ENCODE peak calls at places on chromosomes 4 and X, in ten cellular contexts. C, M, L, Z, V, H, D, T, J and Y are unnamed samples.

GRCh38 chrX:45557390-45557789 is 356.7 kb upstream of the DIPK2B start:
- DNase-seq in C (no peak), V (no peak), H (no peak), D (no peak), Z (no peak), L (no peak), T (no peak), M (no peak), J (peak), Y (peak)

GRCh38 chr4:52091811-52092210 is 40.7 kb downstream of the SPATA18 start:
- DNase-seq in J (peak), L (no peak), D (no peak), Z (no peak), H (no peak), M (no peak), T (no peak), V (no peak), C (no peak), Y (no peak)

GRCh38 chrX:103552236-103552635 is 32.9 kb upstream of the RAB40A start:
- DNase-seq in J (no peak), T (no peak), H (no peak), Z (no peak), V (no peak), D (no peak), M (no peak), C (no peak), L (no peak), Y (peak)

GRCh38 chr4:19248023-19248422 is 1003.7 kb upstream of the SLIT2 start:
- DNase-seq in M (no peak), D (no peak), T (no peak), L (no peak), H (no peak), V (no peak), J (no peak), C (no peak), Z (no peak), Y (no peak)

GRCh38 chrX:154409222-154409871 is at the start of gene DNASE1L1:
- DNase-seq in M (peak), T (peak), J (peak), V (no peak), Z (peak), C (no peak), L (peak), H (peak), D (peak), Y (peak)

GRCh38 chr4:73923631-73923937 is 54.4 kb downstream of the CXCL1 start:
- DNase-seq in Z (no peak), J (no peak), H (no peak), C (no peak), L (no peak), V (no peak), D (no peak), T (no peak), M (no peak), Y (no peak)

GRCh38 chr4:151957163-151957562 is 196.4 kb upstream of the GATB start:
- DNase-seq in T (no peak), V (peak), D (no peak), C (no peak), L (no peak), J (no peak), H (no peak), Z (peak), M (peak), Y (no peak)

GRCh38 chr4:74391890-74392478 is 27.0 kb downstream of the EREG start:
- DNase-seq in J (no peak), D (no peak), T (no peak), H (no peak), L (no peak), M (peak), C (no peak), Z (no peak), V (no peak), Y (no peak)

GRCh38 chr4:10082047-10082446 is 34.6 kb downstream of the WDR1 start:
- DNase-seq in T (peak), M (no peak), Z (no peak), D (peak), J (no peak), H (no peak), C (no peak), L (peak), V (no peak), Y (no peak)

GRCh38 chr4:44320833-44321232 is 127.8 kb downstream of the KCTD8 start:
- DNase-seq in Z (no peak), J (no peak), C (no peak), T (no peak), H (no peak), L (no peak), M (no peak), D (no peak), V (no peak), Y (no peak)

GRCh38 chrX:70262952-70263567 is 3.1 kb upstream of the P2RY4 start:
- DNase-seq in M (peak), T (peak), H (no peak), Z (no peak), V (no peak), D (peak), J (peak), C (no peak), L (no peak), Y (peak)

GRCh38 chrX:72100824-72101351 is 30.8 kb downstream of the RTL5 start:
- DNase-seq in T (peak), Z (no peak), V (no peak), D (no peak), L (no peak), H (peak), J (peak), M (no peak), C (peak), Y (no peak)

GRCh38 chrX:71215335-71215912 is 7.6 kb upstream of the GJB1 start:
- DNase-seq in J (no peak), T (no peak), V (no peak), D (no peak), L (no peak), M (no peak), H (no peak), Z (peak), C (no peak), Y (no peak)

GRCh38 chrX:103656623-103657022 is 27.8 kb downstream of the TCEAL1 start:
- DNase-seq in L (no peak), T (no peak), C (no peak), D (no peak), H (no peak), M (peak), J (peak), V (no peak), Z (peak), Y (no peak)

GRCh38 chrX:108270280-108270679 is 167.9 kb downstream of the COL4A6 start:
- DNase-seq in Z (no peak), H (no peak), T (no peak), L (no peak), J (no peak), C (no peak), D (no peak), M (no peak), V (peak), Y (no peak)

GRCh38 chr4:70505152-70505748 is 13.1 kb upstream of the AMTN start:
- DNase-seq in H (peak), T (peak), V (no peak), Z (no peak), C (peak), M (peak), D (no peak), J (peak), L (peak), Y (peak)

GRCh38 chrX:19514791-19515614 is at the start of gene MAP3K15:
- DNase-seq in Z (peak), J (peak), C (no peak), T (peak), M (no peak), D (peak), L (peak), H (peak), V (no peak), Y (no peak)

GRCh38 chr4:132230025-132230424 is 919.1 kb upstream of the PCDH10 start:
- DNase-seq in L (no peak), J (no peak), T (no peak), M (no peak), D (no peak), H (no peak), C (no peak), Z (no peak), V (no peak), Y (no peak)

GRCh38 chr4:100762738-100763137 is 244.9 kb upstream of the EMCN start:
- DNase-seq in D (no peak), J (no peak), C (no peak), V (no peak), L (no peak), H (no peak), M (no peak), T (no peak), Z (no peak), Y (no peak)

GRCh38 chrX:153934473-153935325 is at the start of gene NAA10:
- DNase-seq in V (no peak), C (peak), J (peak), M (no peak), L (peak), H (peak), D (peak), Z (peak), T (peak), Y (peak)

GRCh38 chr4:150805183-150806025 is 209.7 kb downstream of the LRBA start:
- DNase-seq in M (no peak), T (no peak), H (no peak), V (no peak), J (no peak), D (no peak), L (no peak), C (no peak), Z (no peak), Y (no peak)

GRCh38 chr4:8195841-8196460 is 3.1 kb upstream of the SH3TC1 start:
- DNase-seq in T (no peak), D (no peak), Z (peak), V (no peak), H (no peak), L (no peak), J (no peak), M (no peak), C (no peak), Y (no peak)

GRCh38 chr4:25903905-25904747 is 9.9 kb upstream of the SMIM20 start:
- DNase-seq in H (no peak), Z (peak), M (no peak), T (no peak), J (peak), D (no peak), V (no peak), L (no peak), C (no peak), Y (no peak)

DNA sequence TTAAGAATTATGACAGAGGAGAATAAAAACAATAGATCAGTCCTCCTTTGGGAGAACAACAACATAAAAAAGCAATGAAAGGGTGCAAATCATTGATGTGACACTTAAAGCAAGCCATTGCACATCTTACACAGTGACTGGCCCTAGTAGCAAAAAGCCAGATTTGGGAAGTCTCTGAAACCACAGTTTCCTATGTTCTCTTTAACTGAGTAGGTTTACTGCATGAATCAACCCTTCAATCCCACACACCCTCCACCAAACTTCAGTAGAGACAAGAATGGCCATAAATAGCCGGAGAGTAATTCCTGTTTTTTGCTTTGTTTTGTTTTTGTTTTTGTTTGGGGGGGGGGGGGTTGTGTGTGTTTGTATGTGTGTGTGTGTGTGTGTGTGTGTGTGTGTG is 180.8 kb downstream of the VEGFC start:
- DNase-seq in V (no peak), J (no peak), Z (no peak), M (no peak), C (no peak), H (no peak), L (no peak), T (no peak), D (no peak), Y (no peak)
- H3K4me3 ChIP-seq in V (no peak), J (no peak), Z (no peak), M (no peak), C (no peak), H (no peak), L (no peak), T (no peak), D (no peak), Y (no peak)

GRCh38 chrX:23333842-23334535 is 660 bp upstream of the PTCHD1 start:
- DNase-seq in V (no peak), L (no peak), J (no peak), D (no peak), M (no peak), C (no peak), H (no peak), T (peak), Z (peak), Y (no peak)
- H3K4me3 ChIP-seq in V (peak), L (no peak), J (peak), D (peak), M (peak), C (no peak), H (no peak), T (peak), Z (no peak), Y (no peak)

GRCh38 chr4:95288552-95288951 is 260.2 kb downstream of the UNC5C start:
- DNase-seq in T (no peak), Z (no peak), V (no peak), C (no peak), M (no peak), H (no peak), L (no peak), J (no peak), D (no peak), Y (no peak)

GRCh38 chr4:95293014-95293413 is 255.8 kb downstream of the UNC5C start:
- DNase-seq in M (no peak), Z (no peak), L (no peak), C (no peak), J (no peak), V (no peak), H (no peak), T (no peak), D (no peak), Y (peak)

GRCh38 chr4:95294291-95294690 is 254.5 kb downstream of the UNC5C start:
- DNase-seq in L (no peak), V (no peak), T (no peak), M (no peak), C (no peak), J (no peak), H (no peak), Z (no peak), D (no peak), Y (no peak)

GRCh38 chr4:95289028-95289634 is 259.6 kb downstream of the UNC5C start:
- DNase-seq in M (peak), Z (peak), H (no peak), C (no peak), V (no peak), L (no peak), D (peak), T (no peak), J (no peak), Y (peak)

DNA sequence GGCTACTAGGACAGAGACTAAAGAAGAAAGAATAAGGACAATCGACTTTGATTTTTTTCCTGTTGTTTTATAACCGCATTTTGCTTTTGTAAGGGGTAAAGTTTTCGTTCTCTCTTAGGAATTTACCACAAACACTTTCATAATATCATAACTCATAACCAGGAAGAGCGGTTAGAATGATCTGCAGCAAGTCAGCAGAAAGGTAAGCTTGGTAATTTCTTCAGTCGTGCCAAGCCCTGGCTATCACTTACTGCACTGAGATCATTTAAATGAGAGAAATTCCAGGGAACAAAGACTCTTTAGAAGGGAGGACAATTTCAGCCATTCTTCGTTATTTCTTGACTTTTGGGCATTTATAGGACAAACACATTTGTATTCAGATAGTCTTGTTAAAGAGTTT is 258.1 kb downstream of the UNC5C start:
- DNase-seq in Z (no peak), H (no peak), C (no peak), D (no peak), M (no peak), V (no peak), T (no peak), L (no peak), J (no peak), Y (no peak)
- H3K4me3 ChIP-seq in Z (no peak), H (no peak), C (no peak), D (no peak), M (no peak), V (no peak), T (no peak), L (no peak), J (no peak), Y (no peak)

DNA sequence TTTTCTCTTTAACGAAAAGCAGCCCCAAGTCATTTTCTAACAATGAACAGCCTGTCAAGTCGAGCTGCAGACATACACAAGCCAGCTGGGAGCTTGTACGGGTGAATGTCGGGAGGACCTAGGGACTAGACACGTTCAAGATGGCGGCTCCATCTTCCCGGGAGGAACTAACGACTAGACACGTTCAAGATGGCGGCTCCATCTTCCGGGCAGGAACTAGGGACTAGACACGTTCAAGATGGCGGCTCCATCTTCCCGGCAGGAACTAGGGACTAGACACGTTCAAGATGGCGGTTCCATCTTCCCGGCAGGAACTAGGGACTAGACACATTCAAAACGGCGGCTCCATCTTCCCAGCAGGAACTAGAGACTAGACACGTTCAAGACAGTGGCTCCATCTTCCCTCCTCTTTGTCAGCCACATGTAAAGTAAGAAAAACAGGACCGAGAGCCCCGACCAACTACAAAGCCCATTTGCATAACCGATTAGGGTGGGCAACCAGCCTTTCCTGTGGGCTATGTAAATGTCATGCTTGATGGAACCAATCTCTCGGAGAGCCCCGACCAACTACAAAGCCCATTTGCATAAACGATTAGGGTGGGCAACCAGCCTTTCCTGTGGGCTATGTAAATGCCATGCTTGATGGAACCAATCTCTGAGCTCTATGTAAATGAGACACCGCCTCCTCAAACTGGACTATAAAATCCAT is 175.5 kb downstream of the DHRSX start:
- DNase-seq in L (peak), C (no peak), Z (peak), V (peak), J (no peak), H (peak), D (peak), M (peak), T (peak), Y (peak)
- H3K4me3 ChIP-seq in L (peak), C (peak), Z (peak), V (peak), J (no peak), H (peak), D (peak), M (peak), T (peak), Y (peak)

DNA sequence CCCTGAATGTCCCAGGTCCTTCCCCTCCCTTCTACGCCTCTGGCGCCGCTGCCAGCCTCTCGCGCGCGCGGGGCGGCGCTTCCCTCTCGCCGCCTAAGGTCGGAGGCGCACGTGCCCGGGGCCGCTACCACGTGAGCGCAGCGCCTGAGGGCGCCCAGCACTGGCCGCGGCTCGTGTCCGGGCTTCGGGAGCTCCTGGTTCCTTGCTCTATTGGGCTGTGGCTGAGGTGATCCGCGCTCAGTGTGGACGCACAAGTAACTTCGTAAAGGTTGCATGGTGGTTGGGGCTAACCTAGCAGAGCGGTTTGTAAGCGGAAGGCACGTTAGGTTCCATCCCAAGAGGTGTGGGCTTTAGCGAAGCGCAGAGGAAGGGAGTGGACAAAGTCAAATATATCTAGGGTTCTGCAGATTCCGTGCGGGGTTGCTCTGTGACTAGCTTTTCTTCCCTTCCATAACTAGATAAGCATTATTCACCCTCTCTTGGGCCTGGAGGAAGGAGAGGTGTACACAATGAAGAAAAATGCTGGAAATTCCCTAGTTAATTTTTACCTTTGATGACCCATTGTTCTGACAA is 1.8 kb downstream of the TLL1 start:
- DNase-seq in D (no peak), V (no peak), T (peak), Z (peak), M (no peak), H (no peak), L (peak), C (no peak), J (no peak), Y (peak)
- H3K4me3 ChIP-seq in D (peak), V (peak), T (peak), Z (no peak), M (peak), H (peak), L (no peak), C (no peak), J (no peak), Y (peak)